ENCODE peak calls at places on chromosomes 12 and 14, in six cellular contexts. S is BJ, V is MM.1S, J is tibial artery, Q is colonic mucosa, D is neural progenitor cell. O is an unnamed sample.

GRCh38 chr14:67526676-67527459 is 6.2 kb upstream of the PLEKHH1 start:
- DNase-seq in Q (peak; percentile 70), V (peak; percentile 21), D (peak; percentile 68), S (no peak), J (no peak), O (no peak)

GRCh38 chr12:12661086-12661485 is 34.9 kb downstream of the GPR19 start:
- DNase-seq in S (peak; percentile 52), V (no peak), Q (no peak), J (no peak), D (no peak), O (peak; percentile 29)

GRCh38 chr14:92143962-92144361 is 22.2 kb downstream of the CPSF2 start:
- DNase-seq in J (no peak), Q (no peak), D (no peak), S (no peak), V (no peak), O (no peak)

GRCh38 chr12:124588689-124589318 is 21.4 kb upstream of the NCOR2 start:
- DNase-seq in V (no peak), Q (no peak), D (no peak), S (no peak), J (peak; percentile 79), O (no peak)

GRCh38 chr14:57052705-57053302 is 215.9 kb downstream of the EXOC5 start:
- DNase-seq in S (no peak), J (no peak), V (no peak), D (no peak), Q (no peak), O (no peak)

GRCh38 chr14:72845675-72846074 is 48.2 kb downstream of the DPF3 start:
- DNase-seq in J (no peak), S (no peak), D (no peak), V (no peak), Q (no peak), O (no peak)

GRCh38 chr14:59363545-59364226 is 101.5 kb downstream of the GPR135 start:
- DNase-seq in D (no peak), J (no peak), Q (no peak), V (no peak), S (no peak), O (no peak)

GRCh38 chr12:107761502-107761904 is 566 bp upstream of the PRDM4 start:
- DNase-seq in V (no peak), S (no peak), D (peak; percentile 49), Q (no peak), J (no peak), O (no peak)

GRCh38 chr12:65170245-65170881 is 980 bp downstream of the LEMD3 start:
- DNase-seq in S (no peak), Q (peak; percentile 88), V (peak; percentile 82), J (peak; percentile 75), D (peak; percentile 87), O (no peak)

GRCh38 chr12:21696603-21697002 is 39.0 kb upstream of the LDHB start:
- DNase-seq in S (no peak), Q (no peak), V (no peak), J (no peak), D (no peak), O (no peak)

GRCh38 chr12:60070541-60070940 is 474.7 kb downstream of the SLC16A7 start:
- DNase-seq in S (no peak), J (no peak), V (peak; percentile 21), D (no peak), Q (no peak), O (no peak)

GRCh38 chr14:90511795-90512331 is 115.0 kb downstream of the CALM1 start:
- DNase-seq in D (no peak), V (no peak), Q (no peak), S (no peak), J (no peak), O (no peak)

GRCh38 chr14:72045271-72045670 is 113.0 kb downstream of the RGS6 start:
- DNase-seq in S (no peak), D (no peak), V (no peak), J (no peak), Q (no peak), O (no peak)

GRCh38 chr14:28982228-28982627 is 215.6 kb downstream of the FOXG1 start:
- DNase-seq in D (no peak), J (no peak), Q (no peak), V (no peak), S (no peak), O (no peak)

GRCh38 chr12:81598205-81598604 is 160.9 kb downstream of the PPFIA2 start:
- DNase-seq in Q (no peak), D (no peak), S (no peak), V (peak; percentile 18), J (no peak), O (no peak)

GRCh38 chr12:31618228-31619025 is 27.5 kb upstream of the DENND5B start:
- DNase-seq in J (no peak), V (no peak), S (no peak), D (no peak), Q (no peak), O (no peak)

GRCh38 chr14:37241206-37241605 is 43.5 kb downstream of the MIPOL1 start:
- DNase-seq in J (no peak), Q (no peak), D (no peak), V (no peak), S (no peak), O (no peak)

GRCh38 chr12:100860611-100861010 is 66.0 kb downstream of the ANO4 start:
- DNase-seq in J (no peak), D (no peak), V (no peak), S (no peak), Q (no peak), O (peak; percentile 36)

GRCh38 chr14:104887623-104888488 is 22.8 kb downstream of the CEP170B start:
- DNase-seq in J (peak; percentile 62), D (no peak), V (no peak), S (no peak), Q (no peak), O (no peak)

GRCh38 chr14:55781046-55781445 is 201.0 kb downstream of the KTN1 start:
- DNase-seq in Q (no peak), J (no peak), D (no peak), S (no peak), V (no peak), O (no peak)

GRCh38 chr12:131900397-131900796 is 6.0 kb downstream of the ULK1 start:
- DNase-seq in S (no peak), J (no peak), Q (no peak), V (no peak), D (no peak), O (no peak)

DNA sequence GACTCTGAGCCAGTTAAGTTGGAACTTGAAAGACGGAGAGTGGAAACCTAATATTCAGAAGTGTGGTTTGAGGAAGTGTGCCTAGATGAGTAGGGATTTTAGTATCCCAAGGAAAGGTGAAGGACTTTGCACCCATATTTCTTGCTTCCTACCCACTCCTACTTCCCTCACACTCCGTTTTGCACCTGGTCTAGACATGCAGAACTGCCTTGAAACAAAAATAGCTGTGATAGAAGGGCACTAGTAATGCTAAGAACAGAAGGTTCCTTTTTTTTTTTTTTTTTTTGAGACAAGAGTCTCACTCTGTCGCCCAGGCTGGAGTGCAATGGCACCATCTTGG is 732 bp upstream of the ARF3 start:
- DNase-seq in Q (no peak), J (no peak), V (no peak), S (no peak), D (no peak), O (no peak)
- H3K4me3 ChIP-seq in Q (peak overlapping the region; percentile 92), J (peak overlapping the region; percentile 83), V (peak overlapping the region; percentile 95), S (peak overlapping the region; percentile 88), D (peak overlapping the region; percentile 85), O (peak overlapping the region; percentile 78)

GRCh38 chr12:69985656-69986055 is 160.6 kb downstream of the MYRFL start:
- DNase-seq in Q (peak; percentile 52), J (no peak), D (peak; percentile 20), V (peak; percentile 17), S (no peak), O (no peak)
- TF ChIP-seq CTCF in Q (peak; percentile 45), J (no peak), D (peak; percentile 40), V (peak; percentile 48), S (peak; percentile 3), O (peak; percentile 51)

GRCh38 chr12:73632661-73633060 is 905.0 kb upstream of the ATXN7L3B start:
- DNase-seq in D (no peak), Q (no peak), V (no peak), S (no peak), J (no peak), O (no peak)

GRCh38 chr12:73629893-73630872 is 907.5 kb upstream of the ATXN7L3B start:
- DNase-seq in V (no peak), Q (no peak), J (no peak), D (no peak), S (no peak), O (no peak)

GRCh38 chr12:73629171-73629570 is 908.5 kb upstream of the ATXN7L3B start:
- DNase-seq in Q (no peak), S (no peak), J (no peak), D (no peak), V (no peak), O (no peak)

GRCh38 chr12:73632191-73632590 is 905.4 kb upstream of the ATXN7L3B start:
- DNase-seq in J (no peak), D (no peak), V (no peak), S (no peak), Q (no peak), O (no peak)
- H3K4me3 ChIP-seq in J (no peak overlapping the region), D (no peak overlapping the region), V (no peak overlapping the region), S (no peak overlapping the region), Q (no peak overlapping the region), O (no peak overlapping the region)

GRCh38 chr14:68655961-68656360 is 136.9 kb downstream of the ZFP36L1 start:
- DNase-seq in V (no peak), S (no peak), J (peak; percentile 23), D (peak; percentile 43), Q (no peak), O (no peak)
- TF ChIP-seq CTCF in V (no peak), S (peak; percentile 16), J (no peak), D (peak; percentile 30), Q (no peak), O (peak; percentile 51)

GRCh38 chr14:74251546-74252030 is 12.3 kb downstream of the VSX2 start:
- DNase-seq in V (peak; percentile 62), S (peak; percentile 9), J (peak; percentile 78), D (peak; percentile 86), Q (peak; percentile 77), O (peak; percentile 20)
- H3K4me3 ChIP-seq in V (peak overlapping the region; percentile 54), S (peak overlapping the region; percentile 22), J (peak overlapping the region; percentile 19), D (no peak overlapping the region), Q (no peak overlapping the region), O (peak overlapping the region; percentile 60)

O was measured in epithelial cell of proximal tubule.